ENCODE peak calls at places on chromosomes 3 and 15, in seven cellular contexts. S is Panc1, T is transverse colon, H is upper lobe of right lung, N is A673, D is mammary epithelial cell, J is gastrocnemius medialis. O is an unnamed sample.

GRCh38 chr3:65888980-65889706 is 149.6 kb downstream of the MAGI1 start:
- DNase-seq in D (peak; percentile 84), J (no peak), H (no peak), S (peak; percentile 10), N (peak; percentile 70), T (no peak), O (peak; percentile 14)

GRCh38 chr3:165463546-165463945 is 267.4 kb upstream of the SLITRK3 start:
- DNase-seq in T (no peak), S (no peak), H (no peak), N (no peak), D (no peak), J (no peak), O (no peak)

GRCh38 chr15:92271179-92271578 is 122.5 kb upstream of the ST8SIA2 start:
- DNase-seq in D (peak; percentile 23), T (no peak), N (no peak), H (no peak), S (no peak), J (no peak), O (no peak)

GRCh38 chr3:62379206-62379834 is 6.0 kb upstream of the FEZF2 start:
- DNase-seq in J (no peak), H (no peak), N (no peak), T (no peak), S (no peak), D (no peak), O (no peak)

GRCh38 chr15:90558182-90558581 is 28.5 kb downstream of the CRTC3 start:
- DNase-seq in T (peak; percentile 52), J (peak; percentile 52), H (no peak), S (no peak), N (no peak), D (no peak), O (no peak)

GRCh38 chr15:23497710-23498111 is 50.7 kb upstream of the GOLGA6L2 start:
- DNase-seq in S (peak; percentile 5), T (no peak), J (no peak), N (peak; percentile 6), D (no peak), H (no peak), O (no peak)

GRCh38 chr3:123061856-123062255 is 5.0 kb upstream of the PDIA5 start:
- DNase-seq in N (no peak), J (no peak), T (no peak), S (no peak), D (no peak), H (no peak), O (no peak)

GRCh38 chr3:116614795-116615362 is 94.7 kb upstream of the TUSC7 start:
- DNase-seq in T (no peak), S (no peak), H (no peak), N (peak; percentile 62), J (no peak), D (peak; percentile 12), O (no peak)

GRCh38 chr15:91414124-91414523 is 314.1 kb downstream of the SV2B start:
- DNase-seq in N (no peak), S (no peak), J (no peak), D (no peak), H (no peak), T (no peak), O (no peak)

GRCh38 chr15:92167413-92167950 is 226.2 kb upstream of the ST8SIA2 start:
- DNase-seq in H (no peak), J (no peak), S (no peak), N (no peak), T (peak; percentile 76), D (no peak), O (no peak)

GRCh38 chr3:14278265-14278798 is 99.7 kb downstream of the LSM3 start:
- DNase-seq in D (no peak), S (no peak), H (no peak), N (no peak), J (no peak), T (no peak), O (no peak)

GRCh38 chr3:183038764-183039163 is 58.4 kb upstream of the DCUN1D1 start:
- DNase-seq in N (no peak), J (no peak), H (no peak), T (no peak), S (no peak), D (no peak), O (no peak)

GRCh38 chr3:130340766-130341165 is 4.7 kb upstream of the COL6A5 start:
- DNase-seq in H (no peak), N (no peak), S (no peak), D (no peak), J (no peak), T (no peak), O (no peak)

GRCh38 chr3:40309925-40310635 is 573 bp downstream of the EIF1B start:
- DNase-seq in T (peak; percentile 40), J (peak; percentile 62), D (peak; percentile 19), H (peak; percentile 84), N (peak; percentile 10), S (no peak), O (no peak)

GRCh38 chr15:99409097-99409473 is 156.7 kb upstream of the MEF2A start:
- DNase-seq in H (peak; percentile 81), D (peak; percentile 58), J (peak; percentile 67), S (peak; percentile 13), T (peak; percentile 76), N (peak; percentile 33), O (peak; percentile 69)

GRCh38 chr3:179088306-179088705 is 16.7 kb upstream of the ZMAT3 start:
- DNase-seq in T (no peak), N (peak; percentile 35), D (no peak), J (no peak), S (no peak), H (no peak), O (no peak)

GRCh38 chr3:177781686-177782161 is 584.4 kb upstream of the TBL1XR1 start:
- DNase-seq in H (no peak), S (no peak), N (peak; percentile 30), T (peak; percentile 19), D (no peak), J (peak; percentile 75), O (peak; percentile 74)

GRCh38 chr15:82317091-82317489 is 32.2 kb downstream of the GOLGA6L10 start:
- DNase-seq in J (no peak), N (no peak), D (no peak), T (no peak), H (no peak), S (no peak), O (no peak)

GRCh38 chr3:52519445-52520140 is 14.1 kb downstream of the NT5DC2 start:
- DNase-seq in D (no peak), H (no peak), J (no peak), N (no peak), T (no peak), S (no peak), O (no peak)

GRCh38 chr3:71061037-71061436 is 522.5 kb downstream of the FOXP1 start:
- DNase-seq in J (no peak), T (no peak), S (no peak), N (no peak), D (no peak), H (no peak), O (no peak)
- H3K4me1 ChIP-seq in J (peaks cover 56% of the 10 kb centered on the region), T (peaks cover 59% of the 10 kb centered on the region), S (no peaks in the 10 kb centered on the region), N (peaks cover 60% of the 10 kb centered on the region), D (peaks cover 51% of the 10 kb centered on the region), H (peaks cover 49% of the 10 kb centered on the region), O (peaks cover 52% of the 10 kb centered on the region)

DNA sequence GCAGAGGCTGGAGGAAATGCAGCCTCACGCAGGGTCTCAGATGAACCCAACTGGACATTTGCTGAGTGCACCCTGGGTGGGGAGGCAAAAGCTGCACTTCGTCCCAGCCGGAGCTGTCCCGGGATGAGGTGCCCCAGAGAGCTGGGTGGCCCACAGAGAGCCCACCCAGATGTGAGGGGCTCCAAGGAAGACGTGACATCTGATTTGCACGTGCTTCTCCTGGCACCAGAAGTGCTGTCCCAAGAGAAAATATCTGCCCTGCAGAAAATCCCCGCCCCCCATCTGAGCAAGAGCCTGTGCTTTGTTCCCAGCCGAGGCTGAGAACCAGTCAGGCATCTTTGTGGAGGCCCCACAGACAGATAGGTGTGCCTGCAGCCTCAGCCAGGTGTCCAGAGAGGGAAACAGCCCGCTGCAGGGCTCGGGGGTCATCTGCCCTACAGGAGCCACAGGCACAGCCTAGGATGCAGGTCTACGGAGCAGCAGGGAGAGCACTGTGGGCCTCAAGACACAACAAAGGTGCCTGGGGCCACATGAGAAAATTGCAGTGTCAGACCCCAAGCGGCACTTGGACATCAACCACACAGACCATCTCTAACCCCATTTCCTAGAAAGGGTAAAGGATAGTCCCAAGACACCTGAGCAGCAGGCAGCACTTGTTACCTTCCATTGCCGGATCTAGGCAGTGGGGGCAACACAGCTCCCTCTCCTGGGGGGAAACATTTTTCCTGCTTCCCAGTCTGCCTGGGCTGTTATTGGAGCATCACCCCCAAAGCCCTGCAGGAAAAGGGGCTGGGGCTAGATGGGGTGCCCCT is 5.8 kb downstream of the TMIE start:
- DNase-seq in J (peak; percentile 4), N (no peak), S (no peak), D (no peak), H (peak; percentile 50), T (peak; percentile 5), O (no peak)
- TF ChIP-seq CTCF in J (no peak), N (no peak), S (no peak), D (no peak), H (no peak), T (no peak), O (no peak)

DNA sequence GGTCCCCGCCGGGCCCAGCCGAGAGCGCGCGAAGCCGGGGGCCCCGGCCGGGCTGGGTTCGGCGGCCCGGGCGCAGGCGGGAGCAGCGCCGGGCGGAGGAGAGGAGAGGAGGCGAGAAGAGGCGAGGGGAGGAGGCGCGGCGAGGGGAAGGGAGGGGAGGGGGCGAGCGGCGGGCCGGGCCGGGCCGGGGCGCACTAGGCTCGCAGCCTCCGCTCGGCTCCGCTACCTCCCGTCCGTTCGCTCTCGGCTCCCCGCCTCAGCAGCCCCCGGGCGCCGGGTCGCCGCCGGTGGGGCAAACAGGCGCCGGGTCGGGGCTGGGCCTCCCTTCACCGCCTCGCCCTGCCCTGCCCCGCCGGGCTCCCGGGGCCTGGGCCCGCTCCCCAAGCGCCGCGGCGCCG is 335 bp downstream of the INSYN1 start:
- DNase-seq in J (no peak), N (peak; percentile 25), S (no peak), T (no peak), H (no peak), D (no peak), O (no peak)
- H3K4me3 ChIP-seq in J (peak overlapping the region; percentile 53), N (peak overlapping the region; percentile 54), S (peak overlapping the region; percentile 45), T (peak overlapping the region; percentile 50), H (peak overlapping the region; percentile 46), D (no peak overlapping the region), O (peak overlapping the region; percentile 92)

DNA sequence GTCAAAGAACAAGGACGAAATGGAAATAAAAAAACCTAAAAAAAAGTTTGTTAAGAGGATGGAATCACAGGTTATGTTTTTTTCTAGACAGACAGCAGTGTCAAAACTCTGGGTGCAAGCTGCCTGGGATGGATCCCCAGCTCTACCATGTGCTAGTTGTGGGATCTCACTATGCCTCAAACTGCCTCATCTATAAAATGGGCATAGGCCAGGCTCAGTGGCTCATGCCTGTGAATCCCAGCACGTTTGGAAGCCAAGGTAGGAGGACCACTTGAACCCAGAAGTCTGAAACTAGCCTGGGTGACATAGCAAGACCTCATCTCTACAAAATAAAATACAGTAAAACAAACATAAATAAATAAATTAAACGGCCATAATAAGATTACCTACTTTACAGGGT is 4.6 kb downstream of the PLD1 start:
- DNase-seq in D (no peak), T (no peak), H (no peak), J (no peak), S (no peak), N (no peak), O (no peak)
- H3K4me1 ChIP-seq in D (peaks cover 42% of the 10 kb centered on the region), T (peaks cover 29% of the 10 kb centered on the region), H (peaks cover 39% of the 10 kb centered on the region), J (peaks cover 19% of the 10 kb centered on the region), S (peaks cover 65% of the 10 kb centered on the region), N (peaks cover 14% of the 10 kb centered on the region), O (peaks cover 72% of the 10 kb centered on the region)

O was measured in heart right ventricle.